ENCODE peak calls at places on chromosomes 3 and 15, in eight cellular contexts. L, A, E, K, G, Y, J and O are unnamed samples.

GRCh38 chr15:90918034-90918788 is 14.1 kb downstream of the HDDC3 start:
- DNase-seq in L (no peak), J (no peak), K (no peak), G (peak), Y (no peak), E (no peak), A (no peak), O (no peak)

GRCh38 chr3:27145719-27146118 is 223.5 kb downstream of the NEK10 start:
- DNase-seq in L (no peak), E (no peak), J (no peak), Y (no peak), G (no peak), A (no peak), K (no peak), O (no peak)

GRCh38 chr15:92413511-92413910 is 19.8 kb downstream of the ST8SIA2 start:
- DNase-seq in A (no peak), G (no peak), J (no peak), K (no peak), Y (no peak), L (no peak), E (no peak), O (no peak)

GRCh38 chr15:64379216-64379960 is 1.9 kb downstream of the PCLAF start:
- DNase-seq in J (no peak), K (no peak), E (no peak), G (no peak), L (no peak), A (no peak), Y (peak), O (no peak)

GRCh38 chr3:157442729-157443128 is 6.1 kb downstream of the PTX3 start:
- DNase-seq in Y (peak), K (no peak), A (no peak), G (no peak), J (no peak), E (no peak), L (no peak), O (no peak)

GRCh38 chr15:42736178-42736792 is 643 bp downstream of the CDAN1 start:
- DNase-seq in G (no peak), L (no peak), K (no peak), E (no peak), A (no peak), Y (no peak), J (peak), O (peak)

GRCh38 chr3:10511809-10512494 is 6.6 kb upstream of the ATP2B2 start:
- DNase-seq in Y (peak), J (no peak), L (no peak), A (no peak), E (no peak), G (no peak), K (peak), O (no peak)

GRCh38 chr3:23106641-23107040 is 96.5 kb upstream of the UBE2E2 start:
- DNase-seq in G (no peak), J (no peak), L (no peak), Y (no peak), K (no peak), E (no peak), A (no peak), O (no peak)

GRCh38 chr3:27521179-27521871 is 37.1 kb upstream of the SLC4A7 start:
- DNase-seq in L (peak), G (no peak), K (peak), A (no peak), J (no peak), Y (peak), E (no peak), O (peak)

GRCh38 chr3:148084931-148085330 is 612.8 kb upstream of the AGTR1 start:
- DNase-seq in J (no peak), K (no peak), L (no peak), G (no peak), A (no peak), Y (no peak), E (no peak), O (no peak)

GRCh38 chr3:123186695-123187094 is 15.0 kb upstream of the SEC22A start:
- DNase-seq in K (no peak), J (no peak), E (no peak), Y (peak), A (no peak), L (no peak), G (no peak), O (no peak)

GRCh38 chr3:14288833-14289451 is 110.3 kb downstream of the LSM3 start:
- DNase-seq in A (no peak), K (no peak), Y (no peak), G (no peak), J (no peak), E (no peak), L (no peak), O (no peak)